ENCODE peak calls at places on chromosomes 12 and 14, in eight cellular contexts. Z is psoas muscle, H is H1, D is fibroblast of pulmonary artery, N is mammary epithelial cell, P is MM.1S, J is fibroblast of the aortic adventitia, X is AG04449. V is an unnamed sample.

GRCh38 chr12:32418903-32419519 is 19.7 kb downstream of the FGD4 start:
- DNase-seq in N (no peak), Z (no peak), H (no peak), X (no peak), J (no peak), D (no peak), P (no peak), V (no peak)

GRCh38 chr12:123075092-123075491 is 75.8 kb downstream of the PITPNM2 start:
- DNase-seq in X (no peak), D (no peak), H (no peak), J (no peak), N (no peak), P (no peak), Z (no peak), V (no peak)

GRCh38 chr12:2633825-2634200 is 161.0 kb upstream of the FKBP4 start:
- DNase-seq in Z (no peak), X (no peak), J (no peak), D (no peak), H (no peak), N (no peak), P (no peak), V (no peak)

GRCh38 chr12:4274960-4275868 is 1.7 kb downstream of the CCND2 start:
- DNase-seq in P (no peak), J (peak), H (peak), N (peak), D (peak), Z (no peak), X (no peak), V (no peak)

GRCh38 chr14:96914729-96915128 is 117.5 kb downstream of the VRK1 start:
- DNase-seq in P (no peak), Z (no peak), H (no peak), D (no peak), J (no peak), N (no peak), X (no peak), V (no peak)

GRCh38 chr12:32455607-32456063 is 56.3 kb downstream of the FGD4 start:
- DNase-seq in Z (no peak), D (peak), N (peak), P (peak), J (peak), H (no peak), X (peak), V (peak)

GRCh38 chr12:26871985-26872384 is 39.0 kb upstream of the ITPR2 start:
- DNase-seq in D (no peak), J (no peak), X (no peak), N (no peak), P (no peak), H (no peak), Z (no peak), V (no peak)

GRCh38 chr12:2582631-2583616 is 211.8 kb upstream of the FKBP4 start:
- DNase-seq in D (peak), X (no peak), P (peak), Z (peak), J (peak), H (peak), N (peak), V (no peak)

GRCh38 chr12:6965026-6965661 is 5.3 kb downstream of the PHB2 start:
- DNase-seq in H (peak), J (peak), Z (peak), D (peak), P (peak), N (peak), X (no peak), V (peak)

GRCh38 chr12:113456761-113457160 is 14.9 kb downstream of the LHX5 start:
- DNase-seq in H (no peak), P (no peak), D (no peak), X (no peak), J (no peak), Z (no peak), N (no peak), V (no peak)

GRCh38 chr12:7647071-7647470 is 18.6 kb downstream of the APOBEC1 start:
- DNase-seq in J (no peak), Z (no peak), H (no peak), N (no peak), D (no peak), X (no peak), P (no peak), V (no peak)

GRCh38 chr12:78121969-78122610 is 291.4 kb downstream of the NAV3 start:
- DNase-seq in D (no peak), J (no peak), Z (no peak), P (no peak), N (no peak), H (no peak), X (no peak), V (no peak)

GRCh38 chr14:33584698-33585097 is 366.2 kb downstream of the EGLN3 start:
- DNase-seq in J (no peak), P (no peak), X (no peak), D (no peak), Z (no peak), H (no peak), N (no peak), V (no peak)

GRCh38 chr12:113942209-113942608 is 23.9 kb downstream of the RBM19 start:
- DNase-seq in X (no peak), H (no peak), N (no peak), P (no peak), Z (no peak), J (no peak), D (no peak), V (no peak)

GRCh38 chr12:121036810-121037326 is 2.2 kb downstream of the OASL start:
- DNase-seq in P (no peak), Z (no peak), N (peak), X (peak), J (peak), D (peak), H (no peak), V (peak)

GRCh38 chr12:29428630-29429029 is 47.7 kb upstream of the ERGIC2 start:
- DNase-seq in D (peak), J (peak), N (peak), H (no peak), P (no peak), Z (no peak), X (peak), V (peak)

GRCh38 chr12:49798248-49798647 is 30.0 kb downstream of the NCKAP5L start:
- DNase-seq in Z (no peak), H (no peak), P (no peak), D (no peak), N (no peak), J (no peak), X (no peak), V (no peak)

GRCh38 chr12:94766397-94766796 is 116.0 kb upstream of the TMCC3 start:
- DNase-seq in J (no peak), N (no peak), X (no peak), H (no peak), D (no peak), Z (no peak), P (no peak), V (no peak)

GRCh38 chr12:30874455-30875313 is 51.9 kb upstream of the TSPAN11 start:
- DNase-seq in P (no peak), Z (peak), N (no peak), X (no peak), H (no peak), J (no peak), D (no peak), V (no peak)

GRCh38 chr12:52060498-52061177 is 9.1 kb upstream of the ATG101 start:
- DNase-seq in Z (no peak), X (no peak), H (peak), D (peak), P (no peak), N (no peak), J (peak), V (no peak)

GRCh38 chr12:51890135-51890464 is 2.2 kb downstream of the ANKRD33 start:
- DNase-seq in P (no peak), Z (no peak), N (no peak), D (no peak), X (no peak), H (no peak), J (no peak), V (no peak)

GRCh38 chr14:33307691-33308369 is 369.2 kb downstream of the NPAS3 start:
- DNase-seq in N (no peak), X (no peak), Z (peak), D (peak), H (peak), P (no peak), J (peak), V (peak)

GRCh38 chr14:67410313-67410712 is 1.7 kb downstream of the PLEK2 start:
- DNase-seq in P (no peak), H (no peak), J (no peak), Z (no peak), X (no peak), N (no peak), D (no peak), V (no peak)

GRCh38 chr14:67411375-67411774 is 590 bp downstream of the PLEK2 start:
- DNase-seq in Z (no peak), H (no peak), P (no peak), X (no peak), J (peak), N (no peak), D (no peak), V (no peak)

GRCh38 chr14:67413806-67414769 is 2.1 kb upstream of the PLEK2 start:
- DNase-seq in P (no peak), J (peak), H (no peak), D (peak), N (peak), X (no peak), Z (no peak), V (peak)

GRCh38 chr14:67409461-67409860 is 2.5 kb downstream of the PLEK2 start:
- DNase-seq in N (peak), J (no peak), Z (no peak), X (no peak), D (no peak), H (no peak), P (no peak), V (no peak)

GRCh38 chr14:67411820-67412421 is at the start of gene PLEK2:
- DNase-seq in D (peak), H (peak), J (peak), X (no peak), P (no peak), N (peak), Z (peak), V (no peak)
- H3K4me3 ChIP-seq in D (peak), H (peak), J (peak), X (peak), P (no peak), N (peak), Z (peak), V (peak)

GRCh38 chr14:89165189-89165809 is 251.7 kb downstream of the FOXN3 start:
- DNase-seq in N (no peak), J (peak), D (no peak), Z (no peak), H (no peak), P (peak), X (no peak), V (no peak)

GRCh38 chr14:89164168-89165074 is 252.6 kb downstream of the FOXN3 start:
- DNase-seq in X (no peak), J (no peak), H (no peak), P (no peak), Z (no peak), D (no peak), N (no peak), V (no peak)

GRCh38 chr14:89166650-89167049 is 250.4 kb downstream of the FOXN3 start:
- DNase-seq in X (no peak), D (no peak), P (no peak), N (no peak), J (no peak), H (no peak), Z (no peak), V (no peak)

GRCh38 chr14:89167705-89168104 is 249.3 kb downstream of the FOXN3 start:
- DNase-seq in J (no peak), H (no peak), P (no peak), X (no peak), N (no peak), Z (no peak), D (no peak), V (no peak)

GRCh38 chr14:89165810-89166209 is 251.2 kb downstream of the FOXN3 start:
- DNase-seq in D (no peak), N (no peak), J (peak), P (no peak), X (no peak), Z (no peak), H (no peak), V (no peak)
- H3K4me3 ChIP-seq in D (no peak), N (no peak), J (no peak), P (peak), X (no peak), Z (peak), H (no peak), V (no peak)

GRCh38 chr14:23151342-23151741 is 32.1 kb downstream of the SLC7A8 start:
- DNase-seq in Z (no peak), N (no peak), X (no peak), P (no peak), D (no peak), J (no peak), H (no peak), V (no peak)
- H3K4me3 ChIP-seq in Z (peak), N (no peak), X (no peak), P (no peak), D (no peak), J (no peak), H (no peak), V (no peak)

GRCh38 chr14:88488081-88488480 is 66.7 kb downstream of the PTPN21 start:
- DNase-seq in P (no peak), H (no peak), N (peak), J (no peak), D (no peak), Z (no peak), X (no peak), V (no peak)
- H3K4me3 ChIP-seq in P (no peak), H (no peak), N (no peak), J (no peak), D (no peak), Z (no peak), X (no peak), V (no peak)

DNA sequence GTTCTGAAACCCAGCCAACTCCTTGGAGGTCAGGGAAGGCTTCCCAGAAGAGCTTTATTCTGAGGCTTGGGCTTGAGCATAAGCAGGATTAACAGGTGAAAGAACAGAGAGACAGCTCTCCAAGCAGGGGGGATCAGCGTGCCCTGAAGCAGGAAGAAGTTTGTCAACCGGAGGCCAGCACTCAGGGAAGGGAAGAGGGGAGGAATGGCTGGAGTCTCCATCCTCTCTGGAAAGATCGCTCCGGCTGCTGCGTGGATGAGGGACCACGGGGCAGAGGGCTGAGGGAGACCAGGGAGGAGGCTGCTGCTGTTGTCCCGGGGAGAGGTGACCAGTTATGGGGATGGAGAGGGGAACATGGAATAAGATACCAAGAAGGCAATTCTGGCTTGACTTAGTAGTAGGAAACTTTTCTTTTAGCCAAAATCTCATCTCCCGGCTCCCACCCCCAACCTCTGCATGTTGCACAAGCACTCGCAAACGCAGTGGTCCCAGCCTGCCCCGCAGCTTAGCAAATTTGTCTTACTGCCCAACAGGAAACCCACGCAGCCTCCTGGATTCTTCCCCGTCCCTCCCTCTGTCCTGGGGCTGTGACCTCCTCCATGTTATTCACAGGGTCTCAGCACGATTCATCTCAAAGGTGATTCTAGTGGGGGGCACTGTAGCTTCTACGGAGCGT is 1.2 kb upstream of the SSH1 start:
- DNase-seq in X (no peak), Z (peak), P (no peak), H (no peak), N (no peak), J (no peak), D (no peak), V (no peak)
- H3K4me3 ChIP-seq in X (peak), Z (peak), P (no peak), H (peak), N (no peak), J (peak), D (peak), V (peak)

GRCh38 chr14:50860478-50861086 is 11.3 kb upstream of the ABHD12B start:
- DNase-seq in D (peak), Z (peak), H (peak), P (peak), X (no peak), N (peak), J (peak), V (peak)
- H3K4me3 ChIP-seq in D (peak), Z (peak), H (no peak), P (peak), X (peak), N (peak), J (peak), V (peak)

GRCh38 chr14:36582874-36583241 is 444 bp upstream of the NKX2-8 start:
- DNase-seq in Z (no peak), J (no peak), H (no peak), X (no peak), D (no peak), N (no peak), P (no peak), V (no peak)
- H3K4me3 ChIP-seq in Z (peak), J (no peak), H (peak), X (no peak), D (no peak), N (no peak), P (no peak), V (no peak)

GRCh38 chr14:56224179-56224578 is 106.0 kb downstream of the PELI2 start:
- DNase-seq in X (no peak), N (no peak), Z (no peak), D (no peak), H (no peak), P (no peak), J (no peak), V (no peak)

GRCh38 chr14:56224691-56225681 is 106.8 kb downstream of the PELI2 start:
- DNase-seq in X (no peak), Z (no peak), J (no peak), N (no peak), H (no peak), P (no peak), D (no peak), V (no peak)

GRCh38 chr14:56219666-56220413 is 101.6 kb downstream of the PELI2 start:
- DNase-seq in D (peak), H (no peak), P (no peak), X (no peak), J (peak), Z (no peak), N (no peak), V (no peak)

GRCh38 chr14:56217380-56218045 is 99.3 kb downstream of the PELI2 start:
- DNase-seq in P (no peak), J (no peak), Z (no peak), H (no peak), X (no peak), N (no peak), D (no peak), V (no peak)

GRCh38 chr14:56221392-56222128 is 103.3 kb downstream of the PELI2 start:
- DNase-seq in H (no peak), D (no peak), N (no peak), J (peak), Z (no peak), X (no peak), P (no peak), V (no peak)
- H3K4me3 ChIP-seq in H (no peak), D (no peak), N (no peak), J (no peak), Z (no peak), X (no peak), P (no peak), V (no peak)